ENCODE peak calls at places on chromosome 18, in four cellular contexts. One of them, this sample, is unnamed.

GRCh38 chr18:46832856-46833255 is 76.0 kb upstream of the ST8SIA5 start:
- DNase-seq in posterior cingulate gyrus: no peak
- DNase-seq in activated T-cell treated with anti-CD3 and anti-CD28 coated beads, Interleukin-2, amount 50 U/mL, for 48 hours: no peak
- DNase-seq in non-pigmented ciliary epithelial cell: no peak
- DNase-seq in this sample: no peak

GRCh38 chr18:12838178-12838634 is 45.8 kb downstream of the PTPN2 start:
- DNase-seq in non-pigmented ciliary epithelial cell: peak; percentile 60
- DNase-seq in posterior cingulate gyrus: no peak
- DNase-seq in activated T-cell treated with anti-CD3 and anti-CD28 coated beads, Interleukin-2, amount 50 U/mL, for 48 hours: peak; percentile 29
- DNase-seq in this sample: no peak

GRCh38 chr18:23038712-23039111 is 96.6 kb upstream of the CABLES1 start:
- DNase-seq in posterior cingulate gyrus: no peak
- DNase-seq in activated T-cell treated with anti-CD3 and anti-CD28 coated beads, Interleukin-2, amount 50 U/mL, for 48 hours: no peak
- DNase-seq in non-pigmented ciliary epithelial cell: no peak
- DNase-seq in this sample: no peak

GRCh38 chr18:11666831-11667230 is 22.2 kb upstream of the GNAL start:
- DNase-seq in activated T-cell treated with anti-CD3 and anti-CD28 coated beads, Interleukin-2, amount 50 U/mL, for 48 hours: no peak
- DNase-seq in posterior cingulate gyrus: no peak
- DNase-seq in non-pigmented ciliary epithelial cell: no peak
- DNase-seq in this sample: no peak

GRCh38 chr18:79404567-79404910 is 8.8 kb downstream of the NFATC1 start:
- DNase-seq in non-pigmented ciliary epithelial cell: no peak
- DNase-seq in activated T-cell treated with anti-CD3 and anti-CD28 coated beads, Interleukin-2, amount 50 U/mL, for 48 hours: peak; percentile 52
- DNase-seq in posterior cingulate gyrus: no peak
- DNase-seq in this sample: no peak

GRCh38 chr18:13615432-13615861 is 110.9 kb downstream of the FAM210A start:
- DNase-seq in activated T-cell treated with anti-CD3 and anti-CD28 coated beads, Interleukin-2, amount 50 U/mL, for 48 hours: peak; percentile 34
- DNase-seq in non-pigmented ciliary epithelial cell: no peak
- DNase-seq in posterior cingulate gyrus: no peak
- DNase-seq in this sample: no peak

GRCh38 chr18:73924316-73924715 is 223.3 kb downstream of the FBXO15 start:
- DNase-seq in posterior cingulate gyrus: no peak
- DNase-seq in non-pigmented ciliary epithelial cell: no peak
- DNase-seq in activated T-cell treated with anti-CD3 and anti-CD28 coated beads, Interleukin-2, amount 50 U/mL, for 48 hours: no peak
- DNase-seq in this sample: no peak

GRCh38 chr18:44679912-44680270 is 797 bp upstream of the SETBP1 start:
- DNase-seq in activated T-cell treated with anti-CD3 and anti-CD28 coated beads, Interleukin-2, amount 50 U/mL, for 48 hours: peak; percentile 63
- DNase-seq in posterior cingulate gyrus: peak; percentile 64
- DNase-seq in non-pigmented ciliary epithelial cell: no peak
- DNase-seq in this sample: peak; percentile 55

GRCh38 chr18:28723506-28723905 is 546.6 kb upstream of the CDH2 start:
- DNase-seq in activated T-cell treated with anti-CD3 and anti-CD28 coated beads, Interleukin-2, amount 50 U/mL, for 48 hours: no peak
- DNase-seq in non-pigmented ciliary epithelial cell: no peak
- DNase-seq in posterior cingulate gyrus: no peak
- DNase-seq in this sample: no peak

GRCh38 chr18:8696749-8697211 is 8.6 kb upstream of the MTCL1 start:
- DNase-seq in non-pigmented ciliary epithelial cell: no peak
- DNase-seq in posterior cingulate gyrus: peak; percentile 55
- DNase-seq in activated T-cell treated with anti-CD3 and anti-CD28 coated beads, Interleukin-2, amount 50 U/mL, for 48 hours: peak; percentile 85
- DNase-seq in this sample: peak; percentile 79

GRCh38 chr18:55317832-55318231 is 270.2 kb downstream of the TCF4 start:
- DNase-seq in posterior cingulate gyrus: no peak
- DNase-seq in non-pigmented ciliary epithelial cell: no peak
- DNase-seq in activated T-cell treated with anti-CD3 and anti-CD28 coated beads, Interleukin-2, amount 50 U/mL, for 48 hours: no peak
- DNase-seq in this sample: no peak

GRCh38 chr18:3982541-3982940 is 472.6 kb downstream of the DLGAP1 start:
- DNase-seq in posterior cingulate gyrus: no peak
- DNase-seq in activated T-cell treated with anti-CD3 and anti-CD28 coated beads, Interleukin-2, amount 50 U/mL, for 48 hours: no peak
- DNase-seq in non-pigmented ciliary epithelial cell: no peak
- DNase-seq in this sample: no peak

GRCh38 chr18:80023173-80023572 is 11.1 kb upstream of the RBFA start:
- DNase-seq in non-pigmented ciliary epithelial cell: no peak
- DNase-seq in posterior cingulate gyrus: no peak
- DNase-seq in activated T-cell treated with anti-CD3 and anti-CD28 coated beads, Interleukin-2, amount 50 U/mL, for 48 hours: peak; percentile 35
- DNase-seq in this sample: no peak

GRCh38 chr18:11925800-11926481 is 17.8 kb upstream of the MPPE1 start:
- DNase-seq in activated T-cell treated with anti-CD3 and anti-CD28 coated beads, Interleukin-2, amount 50 U/mL, for 48 hours: no peak
- DNase-seq in posterior cingulate gyrus: no peak
- DNase-seq in non-pigmented ciliary epithelial cell: no peak
- DNase-seq in this sample: no peak

GRCh38 chr18:59697236-59697932 is at the start of gene CCBE1:
- DNase-seq in posterior cingulate gyrus: peak; percentile 18
- DNase-seq in non-pigmented ciliary epithelial cell: no peak
- DNase-seq in activated T-cell treated with anti-CD3 and anti-CD28 coated beads, Interleukin-2, amount 50 U/mL, for 48 hours: peak; percentile 72
- DNase-seq in this sample: peak; percentile 15

GRCh38 chr18:46253498-46253897 is 149.3 kb downstream of the HAUS1 start:
- DNase-seq in posterior cingulate gyrus: no peak
- DNase-seq in activated T-cell treated with anti-CD3 and anti-CD28 coated beads, Interleukin-2, amount 50 U/mL, for 48 hours: no peak
- DNase-seq in non-pigmented ciliary epithelial cell: no peak
- DNase-seq in this sample: no peak

GRCh38 chr18:45650321-45650720 is 35.0 kb downstream of the SLC14A2 start:
- DNase-seq in activated T-cell treated with anti-CD3 and anti-CD28 coated beads, Interleukin-2, amount 50 U/mL, for 48 hours: no peak
- DNase-seq in non-pigmented ciliary epithelial cell: no peak
- DNase-seq in posterior cingulate gyrus: no peak
- DNase-seq in this sample: no peak

GRCh38 chr18:3008546-3008945 is 4.4 kb downstream of the LPIN2 start:
- DNase-seq in non-pigmented ciliary epithelial cell: peak; percentile 60
- DNase-seq in posterior cingulate gyrus: no peak
- DNase-seq in activated T-cell treated with anti-CD3 and anti-CD28 coated beads, Interleukin-2, amount 50 U/mL, for 48 hours: no peak
- DNase-seq in this sample: no peak

GRCh38 chr18:49813071-49813320 is 337 bp downstream of the ACAA2 start:
- DNase-seq in activated T-cell treated with anti-CD3 and anti-CD28 coated beads, Interleukin-2, amount 50 U/mL, for 48 hours: no peak
- DNase-seq in non-pigmented ciliary epithelial cell: no peak
- DNase-seq in posterior cingulate gyrus: peak; percentile 12
- DNase-seq in this sample: peak; percentile 45

GRCh38 chr18:31049189-31049588 is 6.6 kb upstream of the DSC3 start:
- DNase-seq in posterior cingulate gyrus: no peak
- DNase-seq in activated T-cell treated with anti-CD3 and anti-CD28 coated beads, Interleukin-2, amount 50 U/mL, for 48 hours: no peak
- DNase-seq in non-pigmented ciliary epithelial cell: no peak
- DNase-seq in this sample: no peak

GRCh38 chr18:48590678-48591077 is 51.8 kb downstream of the CTIF start:
- DNase-seq in non-pigmented ciliary epithelial cell: peak; percentile 79
- DNase-seq in posterior cingulate gyrus: no peak
- DNase-seq in activated T-cell treated with anti-CD3 and anti-CD28 coated beads, Interleukin-2, amount 50 U/mL, for 48 hours: no peak
- DNase-seq in this sample: no peak

GRCh38 chr18:47677952-47678351 is 252.5 kb downstream of the SMAD2 start:
- DNase-seq in activated T-cell treated with anti-CD3 and anti-CD28 coated beads, Interleukin-2, amount 50 U/mL, for 48 hours: no peak
- DNase-seq in posterior cingulate gyrus: no peak
- DNase-seq in non-pigmented ciliary epithelial cell: no peak
- DNase-seq in this sample: no peak

GRCh38 chr18:63953811-63954210 is 4.7 kb downstream of the HMSD start:
- DNase-seq in activated T-cell treated with anti-CD3 and anti-CD28 coated beads, Interleukin-2, amount 50 U/mL, for 48 hours: no peak
- DNase-seq in posterior cingulate gyrus: no peak
- DNase-seq in non-pigmented ciliary epithelial cell: no peak
- DNase-seq in this sample: no peak

GRCh38 chr18:27363918-27364317 is 178.8 kb upstream of the CHST9 start:
- DNase-seq in posterior cingulate gyrus: no peak
- DNase-seq in activated T-cell treated with anti-CD3 and anti-CD28 coated beads, Interleukin-2, amount 50 U/mL, for 48 hours: no peak
- DNase-seq in non-pigmented ciliary epithelial cell: no peak
- DNase-seq in this sample: no peak

GRCh38 chr18:22840606-22841144 is 92.5 kb upstream of the RBBP8 start:
- DNase-seq in posterior cingulate gyrus: no peak
- DNase-seq in non-pigmented ciliary epithelial cell: no peak
- DNase-seq in activated T-cell treated with anti-CD3 and anti-CD28 coated beads, Interleukin-2, amount 50 U/mL, for 48 hours: no peak
- DNase-seq in this sample: no peak

GRCh38 chr18:76442413-76443171 is 52.5 kb downstream of the ZNF516 start:
- DNase-seq in posterior cingulate gyrus: no peak
- DNase-seq in activated T-cell treated with anti-CD3 and anti-CD28 coated beads, Interleukin-2, amount 50 U/mL, for 48 hours: no peak
- DNase-seq in non-pigmented ciliary epithelial cell: no peak
- DNase-seq in this sample: no peak

GRCh38 chr18:76275913-76276312 is 219.1 kb downstream of the ZNF516 start:
- DNase-seq in posterior cingulate gyrus: no peak
- DNase-seq in activated T-cell treated with anti-CD3 and anti-CD28 coated beads, Interleukin-2, amount 50 U/mL, for 48 hours: no peak
- DNase-seq in non-pigmented ciliary epithelial cell: no peak
- DNase-seq in this sample: no peak

GRCh38 chr18:51998711-51999110 is 341.3 kb upstream of the DCC start:
- DNase-seq in posterior cingulate gyrus: no peak
- DNase-seq in non-pigmented ciliary epithelial cell: no peak
- DNase-seq in activated T-cell treated with anti-CD3 and anti-CD28 coated beads, Interleukin-2, amount 50 U/mL, for 48 hours: no peak
- DNase-seq in this sample: no peak

GRCh38 chr18:55953326-55953725 is 365.3 kb upstream of the TCF4 start:
- DNase-seq in non-pigmented ciliary epithelial cell: no peak
- DNase-seq in posterior cingulate gyrus: no peak
- DNase-seq in activated T-cell treated with anti-CD3 and anti-CD28 coated beads, Interleukin-2, amount 50 U/mL, for 48 hours: no peak
- DNase-seq in this sample: no peak

GRCh38 chr18:3248062-3248669 is 565 bp downstream of the MYL12A start:
- DNase-seq in activated T-cell treated with anti-CD3 and anti-CD28 coated beads, Interleukin-2, amount 50 U/mL, for 48 hours: no peak
- DNase-seq in posterior cingulate gyrus: no peak
- DNase-seq in non-pigmented ciliary epithelial cell: no peak
- DNase-seq in this sample: no peak

GRCh38 chr18:57931038-57931437 is 113.0 kb upstream of the NEDD4L start:
- DNase-seq in posterior cingulate gyrus: no peak
- DNase-seq in non-pigmented ciliary epithelial cell: no peak
- DNase-seq in activated T-cell treated with anti-CD3 and anti-CD28 coated beads, Interleukin-2, amount 50 U/mL, for 48 hours: no peak
- DNase-seq in this sample: no peak

GRCh38 chr18:2482711-2483475 is 88.4 kb downstream of the METTL4 start:
- DNase-seq in posterior cingulate gyrus: no peak
- DNase-seq in activated T-cell treated with anti-CD3 and anti-CD28 coated beads, Interleukin-2, amount 50 U/mL, for 48 hours: no peak
- DNase-seq in non-pigmented ciliary epithelial cell: no peak
- DNase-seq in this sample: no peak

GRCh38 chr18:6561893-6562292 is 147.2 kb upstream of the L3MBTL4 start:
- DNase-seq in activated T-cell treated with anti-CD3 and anti-CD28 coated beads, Interleukin-2, amount 50 U/mL, for 48 hours: no peak
- DNase-seq in posterior cingulate gyrus: no peak
- DNase-seq in non-pigmented ciliary epithelial cell: no peak
- DNase-seq in this sample: no peak

GRCh38 chr18:59649575-59649974 is 47.6 kb downstream of the CCBE1 start:
- DNase-seq in posterior cingulate gyrus: no peak
- DNase-seq in activated T-cell treated with anti-CD3 and anti-CD28 coated beads, Interleukin-2, amount 50 U/mL, for 48 hours: no peak
- DNase-seq in non-pigmented ciliary epithelial cell: no peak
- DNase-seq in this sample: no peak

GRCh38 chr18:64271264-64271663 is 122.4 kb upstream of the LINC00305 start:
- DNase-seq in posterior cingulate gyrus: no peak
- DNase-seq in non-pigmented ciliary epithelial cell: no peak
- DNase-seq in activated T-cell treated with anti-CD3 and anti-CD28 coated beads, Interleukin-2, amount 50 U/mL, for 48 hours: no peak
- DNase-seq in this sample: peak; percentile 12

GRCh38 chr18:48017625-48018024 is 87.2 kb upstream of the SMAD2 start:
- DNase-seq in non-pigmented ciliary epithelial cell: no peak
- DNase-seq in posterior cingulate gyrus: no peak
- DNase-seq in activated T-cell treated with anti-CD3 and anti-CD28 coated beads, Interleukin-2, amount 50 U/mL, for 48 hours: no peak
- DNase-seq in this sample: no peak

GRCh38 chr18:26438980-26439379 is 109.4 kb downstream of the KCTD1 start:
- DNase-seq in non-pigmented ciliary epithelial cell: no peak
- DNase-seq in posterior cingulate gyrus: no peak
- DNase-seq in activated T-cell treated with anti-CD3 and anti-CD28 coated beads, Interleukin-2, amount 50 U/mL, for 48 hours: no peak
- DNase-seq in this sample: no peak

GRCh38 chr18:49926076-49926745 is 112.9 kb upstream of the ACAA2 start:
- DNase-seq in activated T-cell treated with anti-CD3 and anti-CD28 coated beads, Interleukin-2, amount 50 U/mL, for 48 hours: no peak
- DNase-seq in non-pigmented ciliary epithelial cell: no peak
- DNase-seq in posterior cingulate gyrus: no peak
- DNase-seq in this sample: no peak

This sample was measured in heart right ventricle.